ENCODE peak calls at places on chromosomes 11 and 22, in eight cellular contexts. V is NB4, L is Peyer's patch, I is SK-N-SH, J is Panc1, X is osteoblast, S is fibroblast of mammary gland, Z is astrocyte of the spinal cord. Q is an unnamed sample.
A peak's percentile ranks its signal among the peaks of the same experiment; 100 is the strongest.

GRCh38 chr11:48384670-48385069 is 18.4 kb upstream of the OR4C5 start:
- DNase-seq in X (no peak), S (no peak), J (no peak), L (no peak), Z (no peak), I (no peak), V (peak; percentile 13), Q (no peak)

GRCh38 chr11:60855726-60856633 is at the start of gene PTGDR2:
- DNase-seq in X (peak; percentile 89), I (peak; percentile 69), L (no peak), V (peak; percentile 42), Z (no peak), S (no peak), J (no peak), Q (no peak)

GRCh38 chr11:73415854-73416615 is 39.8 kb downstream of the RELT start:
- DNase-seq in I (no peak), S (peak; percentile 87), Z (peak; percentile 17), V (no peak), L (no peak), X (no peak), J (no peak), Q (no peak)

GRCh38 chr11:116329354-116330090 is 443.3 kb downstream of the BUD13 start:
- DNase-seq in I (no peak), X (no peak), L (no peak), V (no peak), S (no peak), Z (no peak), J (no peak), Q (no peak)

GRCh38 chr11:126082251-126083109 is 19.8 kb upstream of the CDON start:
- DNase-seq in S (no peak), Z (no peak), J (no peak), V (no peak), X (no peak), L (no peak), I (no peak), Q (no peak)

GRCh38 chr11:45319077-45319476 is 32.9 kb upstream of the SYT13 start:
- DNase-seq in S (no peak), I (no peak), J (no peak), V (no peak), X (peak; percentile 1), Z (no peak), L (no peak), Q (no peak)

GRCh38 chr11:68828155-68828931 is 13.4 kb downstream of the CPT1A start:
- DNase-seq in V (peak; percentile 95), I (peak; percentile 69), S (no peak), J (no peak), Z (no peak), X (no peak), L (no peak), Q (no peak)

GRCh38 chr11:20131744-20132666 is 28.3 kb downstream of the DBX1 start:
- DNase-seq in X (peak; percentile 65), I (peak; percentile 47), J (no peak), S (peak; percentile 61), Z (peak; percentile 79), V (peak; percentile 46), L (peak; percentile 74), Q (no peak)

GRCh38 chr11:65419460-65419772 is 3.2 kb upstream of the NEAT1 start:
- DNase-seq in V (no peak), J (no peak), L (peak; percentile 53), X (no peak), S (no peak), I (no peak), Z (no peak), Q (no peak)

GRCh38 chr11:2940930-2941821 is 12.0 kb upstream of the PHLDA2 start:
- DNase-seq in L (peak; percentile 74), I (peak; percentile 61), S (no peak), V (no peak), X (peak; percentile 61), J (no peak), Z (peak; percentile 28), Q (no peak)

GRCh38 chr22:33639588-33640254 is 280.6 kb downstream of the LARGE1 start:
- DNase-seq in X (no peak), L (no peak), J (no peak), Z (no peak), V (no peak), I (no peak), S (no peak), Q (no peak)

GRCh38 chr22:46079861-46080821 is 70.2 kb upstream of the PPARA start:
- DNase-seq in Z (peak; percentile 86), I (peak; percentile 85), J (no peak), V (no peak), L (peak; percentile 58), S (peak; percentile 86), X (peak; percentile 98), Q (no peak)

GRCh38 chr22:19855504-19856409 is 1.1 kb upstream of the GNB1L start:
- DNase-seq in J (no peak), L (peak; percentile 80), S (peak; percentile 75), V (peak; percentile 79), X (peak; percentile 90), Z (peak; percentile 20), I (peak; percentile 75), Q (no peak)

GRCh38 chr11:129530154-129530895 is 154.7 kb downstream of the BARX2 start:
- DNase-seq in S (no peak), L (no peak), I (no peak), X (no peak), Z (no peak), J (no peak), V (peak; percentile 12), Q (no peak)

GRCh38 chr11:4551346-4551979 is 6.5 kb downstream of the OR52M1 start:
- DNase-seq in Z (no peak), X (peak; percentile 22), V (peak; percentile 32), I (peak; percentile 5), J (no peak), L (no peak), S (no peak), Q (no peak)

GRCh38 chr11:73267122-73267846 is 4.9 kb upstream of the P2RY6 start:
- DNase-seq in X (peak; percentile 65), I (no peak), V (no peak), L (peak; percentile 32), S (no peak), J (no peak), Z (no peak), Q (no peak)

GRCh38 chr11:105466582-105467228 is 143.2 kb upstream of the GRIA4 start:
- DNase-seq in J (no peak), Z (peak; percentile 65), S (peak; percentile 29), V (no peak), L (no peak), I (no peak), X (no peak), Q (peak; percentile 39)

GRCh38 chr11:33723238-33723881 is 12.9 kb downstream of the CD59 start:
- DNase-seq in J (no peak), L (no peak), Z (peak; percentile 87), S (peak; percentile 99), V (peak; percentile 82), I (no peak), X (no peak), Q (no peak)

GRCh38 chr11:35619754-35620640 is 1.7 kb downstream of the FJX1 start:
- DNase-seq in V (no peak), J (no peak), I (peak; percentile 77), Z (peak; percentile 46), X (peak; percentile 87), S (no peak), L (no peak), Q (no peak)

GRCh38 chr11:66113132-66113856 is 43.2 kb downstream of the PACS1 start:
- DNase-seq in J (peak; percentile 78), X (peak; percentile 80), L (no peak), Z (peak; percentile 89), V (no peak), I (no peak), S (peak; percentile 93), Q (peak; percentile 49)

GRCh38 chr22:30705710-30706651 is 11.3 kb downstream of the OSBP2 start:
- DNase-seq in S (peak; percentile 84), Z (peak; percentile 86), V (peak; percentile 58), J (no peak), I (no peak), X (peak; percentile 93), L (no peak), Q (peak; percentile 88)

GRCh38 chr11:23490557-23491235 is 630.4 kb upstream of the CCDC179 start:
- DNase-seq in X (no peak), L (no peak), J (no peak), Z (no peak), V (no peak), S (no peak), I (no peak), Q (no peak)

GRCh38 chr11:69828276-69828970 is 9.2 kb upstream of the FGF3 start:
- DNase-seq in Z (no peak), S (no peak), X (peak; percentile 59), L (no peak), V (no peak), J (no peak), I (no peak), Q (no peak)

GRCh38 chr11:7691759-7692334 is 14.4 kb downstream of the OVCH2 start:
- DNase-seq in Z (no peak), L (no peak), V (no peak), J (no peak), I (no peak), X (no peak), S (no peak), Q (no peak)
- H3K4me3 ChIP-seq in Z (no peak overlapping the region), L (no peak overlapping the region), V (no peak overlapping the region), J (no peak overlapping the region), I (no peak overlapping the region), X (no peak overlapping the region), S (no peak overlapping the region), Q (no peak overlapping the region)

GRCh38 chr11:31883435-31883834 is 72.3 kb upstream of the PAX6 start:
- DNase-seq in I (no peak), Z (no peak), J (no peak), L (no peak), X (no peak), V (no peak), S (no peak), Q (no peak)
- TF ChIP-seq CTCF in I (no peak), Z (no peak), J (no peak), L (no peak), X (no peak), V (no peak), S (no peak), Q (no peak)

DNA sequence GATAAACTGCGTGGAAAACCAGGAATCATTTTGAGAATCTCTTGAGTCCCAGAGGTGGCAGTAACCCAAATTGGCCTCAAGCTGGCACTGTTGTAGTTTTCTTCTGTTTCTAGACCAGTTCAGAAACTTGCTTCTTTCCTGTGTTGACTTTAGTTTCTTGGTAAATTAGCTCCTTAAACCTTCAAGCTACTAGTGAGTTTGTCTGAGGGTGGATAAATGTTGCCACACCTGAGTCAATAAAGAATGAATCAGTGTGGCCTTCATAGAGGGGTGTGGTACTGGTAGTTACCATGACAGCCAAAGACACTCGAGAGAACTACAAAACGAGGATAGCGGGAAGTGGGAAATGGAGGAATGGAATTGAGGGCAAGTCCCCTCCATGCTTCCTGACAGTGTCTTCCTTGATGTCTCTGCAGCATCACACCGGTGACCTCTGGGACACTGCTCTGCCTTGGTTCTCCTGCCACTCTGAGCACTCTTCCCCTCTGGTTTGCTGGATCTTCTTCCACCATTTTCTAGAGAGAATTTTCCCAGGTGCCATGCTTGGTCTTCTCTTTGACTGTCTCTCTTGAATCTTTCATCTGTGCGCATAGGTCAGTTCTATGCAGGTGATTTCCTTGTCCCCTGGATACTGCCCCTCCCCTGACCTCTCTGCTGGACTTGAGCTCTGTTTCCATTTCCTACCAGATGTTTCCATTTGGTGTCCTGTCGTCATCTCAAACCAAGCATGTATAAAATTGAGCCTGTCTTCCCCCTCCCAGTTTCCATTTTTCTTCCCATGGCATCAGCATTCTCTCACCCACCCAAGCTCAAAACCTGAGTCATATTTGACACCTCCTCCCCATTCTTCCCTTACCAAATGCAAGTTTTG is 7.2 kb downstream of the POLD4 start:
- DNase-seq in I (peak; percentile 10), Z (peak; percentile 60), S (peak; percentile 85), V (peak; percentile 64), X (peak; percentile 63), J (peak; percentile 89), L (peak; percentile 66), Q (no peak)
- H3K4me3 ChIP-seq in I (no peak overlapping the region), Z (no peak overlapping the region), S (no peak overlapping the region), V (no peak overlapping the region), X (no peak overlapping the region), J (no peak overlapping the region), L (no peak overlapping the region), Q (no peak overlapping the region)

GRCh38 chr22:42280836-42281235 is 10.4 kb upstream of the TCF20 start:
- DNase-seq in I (no peak), L (no peak), V (no peak), X (peak; percentile 86), Z (no peak), J (no peak), S (no peak), Q (no peak)
- TF ChIP-seq CTCF in I (no peak), L (no peak), V (no peak), X (no peak), Z (no peak), J (no peak), S (no peak), Q (no peak)

Q was measured in astrocyte of the cerebellum.